ENCODE peak calls at places on chromosomes 13 and 19, in seven cellular contexts. One of them, this sample, is unnamed. For H3K36me3, the result is how much of the 10 kb centered on the place peaks cover.

GRCh38 chr19:1992759-1993260 is 22.7 kb downstream of the BTBD2 start:
- DNase-seq in uterus: no peak
- DNase-seq in thoracic aorta: no peak
- DNase-seq in heart left ventricle: peak
- DNase-seq in endodermal cell: peak
- DNase-seq in stomach: no peak
- DNase-seq in cardiac muscle cell: no peak
- DNase-seq in this sample: no peak

GRCh38 chr19:19406878-19407639 is 1.6 kb downstream of the GATAD2A start:
- DNase-seq in heart left ventricle: no peak
- DNase-seq in cardiac muscle cell: peak
- DNase-seq in endodermal cell: no peak
- DNase-seq in stomach: peak
- DNase-seq in thoracic aorta: no peak
- DNase-seq in uterus: no peak
- DNase-seq in this sample: no peak

GRCh38 chr13:38674208-38674607 is 12.7 kb upstream of the FREM2 start:
- DNase-seq in uterus: no peak
- DNase-seq in heart left ventricle: no peak
- DNase-seq in cardiac muscle cell: no peak
- DNase-seq in endodermal cell: no peak
- DNase-seq in thoracic aorta: no peak
- DNase-seq in stomach: no peak
- DNase-seq in this sample: no peak

GRCh38 chr13:34654682-34655081 is 287.4 kb upstream of the NBEA start:
- DNase-seq in thoracic aorta: no peak
- DNase-seq in endodermal cell: no peak
- DNase-seq in stomach: no peak
- DNase-seq in heart left ventricle: no peak
- DNase-seq in cardiac muscle cell: peak
- DNase-seq in uterus: no peak
- DNase-seq in this sample: no peak

GRCh38 chr19:49114630-49115363 is 627 bp downstream of the LIN7B start:
- DNase-seq in thoracic aorta: no peak
- DNase-seq in cardiac muscle cell: peak
- DNase-seq in stomach: peak
- DNase-seq in heart left ventricle: peak
- DNase-seq in uterus: peak
- DNase-seq in endodermal cell: peak
- DNase-seq in this sample: no peak

GRCh38 chr19:5452594-5453565 is 2.3 kb upstream of the ZNRF4 start:
- DNase-seq in stomach: no peak
- DNase-seq in uterus: no peak
- DNase-seq in heart left ventricle: no peak
- DNase-seq in endodermal cell: no peak
- DNase-seq in thoracic aorta: no peak
- DNase-seq in cardiac muscle cell: peak
- DNase-seq in this sample: no peak

GRCh38 chr13:32179708-32180107 is 135.5 kb downstream of the ZAR1L start:
- DNase-seq in heart left ventricle: no peak
- DNase-seq in uterus: no peak
- DNase-seq in stomach: no peak
- DNase-seq in cardiac muscle cell: no peak
- DNase-seq in thoracic aorta: no peak
- DNase-seq in endodermal cell: no peak
- DNase-seq in this sample: no peak

GRCh38 chr13:43979492-43979891 is 99.8 kb downstream of the LACC1 start:
- DNase-seq in cardiac muscle cell: no peak
- DNase-seq in uterus: no peak
- DNase-seq in stomach: no peak
- DNase-seq in thoracic aorta: no peak
- DNase-seq in heart left ventricle: no peak
- DNase-seq in endodermal cell: no peak
- DNase-seq in this sample: no peak

GRCh38 chr19:29525901-29526729 is at the start of gene VSTM2B:
- DNase-seq in uterus: no peak
- DNase-seq in endodermal cell: peak
- DNase-seq in stomach: no peak
- DNase-seq in heart left ventricle: no peak
- DNase-seq in thoracic aorta: no peak
- DNase-seq in cardiac muscle cell: no peak
- DNase-seq in this sample: no peak

GRCh38 chr19:2266183-2266993 is 10.2 kb upstream of the JSRP1 start:
- DNase-seq in stomach: peak
- DNase-seq in endodermal cell: no peak
- DNase-seq in thoracic aorta: peak
- DNase-seq in cardiac muscle cell: peak
- DNase-seq in uterus: peak
- DNase-seq in heart left ventricle: peak
- DNase-seq in this sample: no peak

GRCh38 chr19:42919757-42920079 is 2.0 kb upstream of the PSG6 start:
- DNase-seq in uterus: no peak
- DNase-seq in thoracic aorta: no peak
- DNase-seq in heart left ventricle: no peak
- DNase-seq in endodermal cell: no peak
- DNase-seq in stomach: no peak
- DNase-seq in cardiac muscle cell: no peak
- DNase-seq in this sample: no peak
- TF ChIP-seq CTCF in uterus: no peak
- TF ChIP-seq CTCF in thoracic aorta: no peak
- TF ChIP-seq CTCF in heart left ventricle: no peak
- TF ChIP-seq CTCF in endodermal cell: no peak
- TF ChIP-seq CTCF in stomach: no peak
- TF ChIP-seq CTCF in cardiac muscle cell: no peak
- TF ChIP-seq CTCF in this sample: no peak

GRCh38 chr13:109973279-109973678 is 186.9 kb upstream of the IRS2 start:
- DNase-seq in endodermal cell: peak
- DNase-seq in heart left ventricle: no peak
- DNase-seq in uterus: no peak
- DNase-seq in stomach: no peak
- DNase-seq in thoracic aorta: no peak
- DNase-seq in cardiac muscle cell: no peak
- DNase-seq in this sample: no peak
- H3K4me3 ChIP-seq in endodermal cell: no peak
- H3K4me3 ChIP-seq in heart left ventricle: no peak
- H3K4me3 ChIP-seq in uterus: no peak
- H3K4me3 ChIP-seq in stomach: no peak
- H3K4me3 ChIP-seq in thoracic aorta: no peak
- H3K4me3 ChIP-seq in cardiac muscle cell: no peak
- H3K4me3 ChIP-seq in this sample: no peak

GRCh38 chr19:4019578-4019977 is 12.0 kb downstream of the PIAS4 start:
- DNase-seq in heart left ventricle: no peak
- DNase-seq in uterus: no peak
- DNase-seq in thoracic aorta: no peak
- DNase-seq in cardiac muscle cell: no peak
- DNase-seq in endodermal cell: no peak
- DNase-seq in stomach: peak
- DNase-seq in this sample: no peak
- H3K36me3 ChIP-seq in heart left ventricle: under half
- H3K36me3 ChIP-seq in uterus: under half
- H3K36me3 ChIP-seq in thoracic aorta: under half
- H3K36me3 ChIP-seq in cardiac muscle cell: under half
- H3K36me3 ChIP-seq in endodermal cell: under half
- H3K36me3 ChIP-seq in stomach: half or more
- H3K36me3 ChIP-seq in this sample: under half

DNA sequence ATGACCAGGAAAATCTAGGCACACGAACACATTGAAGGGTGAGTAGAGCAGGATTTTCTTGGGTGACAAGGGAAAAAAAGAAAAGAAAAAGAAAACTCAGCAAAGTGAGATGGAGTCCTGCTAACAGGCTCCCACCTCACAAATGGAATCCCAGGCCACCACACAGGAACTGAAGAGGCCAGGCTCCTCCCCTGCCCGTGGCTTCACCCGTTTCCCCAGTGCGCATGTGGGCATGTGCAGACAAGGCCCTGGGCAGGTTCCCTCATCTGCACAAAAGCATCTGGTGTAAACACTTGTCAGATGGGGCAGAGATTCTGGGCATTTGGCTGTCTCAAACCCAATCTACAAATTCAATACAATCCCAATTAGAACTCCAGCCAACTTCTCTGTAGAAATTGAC is 24.5 kb downstream of the CFAP97D2 start:
- DNase-seq in stomach: no peak
- DNase-seq in uterus: no peak
- DNase-seq in cardiac muscle cell: no peak
- DNase-seq in heart left ventricle: no peak
- DNase-seq in thoracic aorta: no peak
- DNase-seq in endodermal cell: no peak
- DNase-seq in this sample: no peak
- TF ChIP-seq CTCF in stomach: no peak
- TF ChIP-seq CTCF in uterus: no peak
- TF ChIP-seq CTCF in cardiac muscle cell: no peak
- TF ChIP-seq CTCF in heart left ventricle: no peak
- TF ChIP-seq CTCF in thoracic aorta: no peak
- TF ChIP-seq CTCF in endodermal cell: no peak
- TF ChIP-seq CTCF in this sample: no peak

DNA sequence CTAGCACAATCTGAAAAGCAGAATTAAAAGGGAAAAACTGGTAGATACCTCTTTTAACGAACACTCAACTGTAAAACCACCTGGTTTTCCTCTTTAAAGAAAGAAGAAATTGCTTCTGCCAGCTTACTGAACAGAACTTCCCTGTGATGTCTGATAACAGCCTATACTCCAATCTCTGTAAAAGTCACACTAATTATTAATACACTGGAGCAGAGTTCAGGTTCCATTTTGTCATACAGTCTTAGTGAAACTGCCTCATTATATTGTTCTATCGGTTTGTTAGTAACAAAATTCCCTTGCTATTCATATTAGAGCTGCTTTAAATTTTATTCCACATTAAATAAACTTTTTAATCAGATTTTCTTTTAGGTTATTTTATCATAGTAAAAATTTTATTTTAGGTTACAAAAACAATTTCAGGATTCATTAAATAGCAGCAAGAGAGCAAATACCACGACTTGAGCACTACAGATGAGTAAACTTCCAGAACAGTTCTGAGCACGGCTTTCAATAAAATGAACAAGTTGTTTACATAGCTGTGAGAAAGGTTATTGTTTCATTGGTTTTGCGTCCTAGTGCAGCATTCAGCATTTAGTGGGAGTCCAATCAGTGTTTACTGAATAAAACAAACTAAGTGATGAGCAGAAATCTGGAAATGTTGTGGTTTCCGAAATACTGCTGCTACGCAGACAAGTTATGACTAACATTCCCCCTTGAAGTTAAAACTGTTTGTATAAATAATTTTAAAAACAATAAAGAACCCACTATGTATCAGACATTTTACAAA is 251.3 kb upstream of the STARD13 start:
- DNase-seq in stomach: no peak
- DNase-seq in endodermal cell: no peak
- DNase-seq in uterus: no peak
- DNase-seq in cardiac muscle cell: no peak
- DNase-seq in heart left ventricle: no peak
- DNase-seq in thoracic aorta: no peak
- DNase-seq in this sample: peak
- H3K4me3 ChIP-seq in stomach: no peak
- H3K4me3 ChIP-seq in endodermal cell: no peak
- H3K4me3 ChIP-seq in uterus: no peak
- H3K4me3 ChIP-seq in cardiac muscle cell: no peak
- H3K4me3 ChIP-seq in heart left ventricle: no peak
- H3K4me3 ChIP-seq in thoracic aorta: peak
- H3K4me3 ChIP-seq in this sample: no peak

GRCh38 chr13:29476046-29476445 is 119.4 kb downstream of the SLC7A1 start:
- DNase-seq in heart left ventricle: no peak
- DNase-seq in endodermal cell: no peak
- DNase-seq in uterus: no peak
- DNase-seq in cardiac muscle cell: no peak
- DNase-seq in stomach: no peak
- DNase-seq in thoracic aorta: no peak
- DNase-seq in this sample: no peak
- H3K36me3 ChIP-seq in heart left ventricle: under half
- H3K36me3 ChIP-seq in endodermal cell: under half
- H3K36me3 ChIP-seq in uterus: under half
- H3K36me3 ChIP-seq in cardiac muscle cell: under half
- H3K36me3 ChIP-seq in stomach: under half
- H3K36me3 ChIP-seq in thoracic aorta: under half
- H3K36me3 ChIP-seq in this sample: under half

This sample was measured in BJ.